ENCODE peak calls at places on chromosome 7, in five cellular contexts. H is testis; J is activated CD8-positive, alpha-beta memory T cell treated with anti-CD3 and anti-CD28 coated beads, Interleukin-2, amount 50 U/mL, for 48 hours; I is stimulated activated CD8-positive, alpha-beta memory T cell treated with anti-CD3 and anti-CD28 coated beads, Interleukin-15, amount 100 ng/mL, for 4 hours; E is Caki2. A is an unnamed sample.

GRCh38 chr7:132480534-132480933 is 95.7 kb downstream of the PLXNA4 start:
- DNase-seq in H (peak; percentile 66), J (no peak), I (no peak), E (no peak), A (peak; percentile 67)

GRCh38 chr7:55105952-55106351 is 87.1 kb downstream of the EGFR start:
- DNase-seq in H (no peak), J (no peak), I (no peak), E (no peak), A (no peak)

GRCh38 chr7:95047291-95047690 is 139.9 kb downstream of the PPP1R9A start:
- DNase-seq in H (no peak), J (no peak), I (no peak), E (no peak), A (no peak)

GRCh38 chr7:33062023-33062781 is at the start of gene NT5C3A:
- DNase-seq in H (peak; percentile 36), J (peak; percentile 66), I (no peak), E (no peak), A (no peak)

GRCh38 chr7:27784399-27785053 is 44.6 kb downstream of the TAX1BP1 start:
- DNase-seq in H (no peak), J (no peak), I (no peak), E (peak; percentile 70), A (no peak)

GRCh38 chr7:77393261-77393660 is 22.9 kb downstream of the GSAP start:
- DNase-seq in H (no peak), J (no peak), I (no peak), E (peak; percentile 38), A (no peak)

GRCh38 chr7:96233528-96234154 is 88.3 kb downstream of the SLC25A13 start:
- DNase-seq in H (no peak), J (no peak), I (no peak), E (no peak), A (no peak)

GRCh38 chr7:66321283-66321682 is 116.1 kb downstream of the TPST1 start:
- DNase-seq in H (no peak), J (no peak), I (no peak), E (no peak), A (no peak)

GRCh38 chr7:106767498-106768323 is 97.4 kb upstream of the PIK3CG start:
- DNase-seq in H (no peak), J (no peak), I (no peak), E (peak; percentile 19), A (no peak)

GRCh38 chr7:14000247-14000646 is 10.8 kb upstream of the ETV1 start:
- DNase-seq in H (no peak), J (no peak), I (no peak), E (no peak), A (no peak)

GRCh38 chr7:96973986-96974385 is 31.4 kb upstream of the DLX6 start:
- DNase-seq in H (no peak), J (no peak), I (no peak), E (peak; percentile 16), A (no peak)

GRCh38 chr7:83410989-83411591 is 237.8 kb downstream of the SEMA3E start:
- DNase-seq in H (peak; percentile 48), J (no peak), I (no peak), E (peak; percentile 25), A (no peak)

A was measured in dorsolateral prefrontal cortex.